ENCODE peak calls at places on chromosomes 12 and 14, in ten cellular contexts. W is T-helper 2 cell; B is stimulated activated CD8-positive, alpha-beta memory T cell treated with anti-CD3 and anti-CD28 coated beads, Interleukin-15, amount 100 ng/mL, for 1 hour; R is NCI-H446 treated with DMSO at 0.1 percent for 48 hours; X is EH; I is dermis microvascular lymphatic vessel endothelial cell; Q is stimulated activated CD4-positive, alpha-beta T cell treated with anti-CD3 and anti-CD28 coated beads, Interleukin-1b, Interleukin-23, amount 100 ng/mL, for 24 hours; C is HT1080; D is germinal center; O is thyroid gland. K is an unnamed sample.

GRCh38 chr12:68746572-68747180 is 700 bp downstream of the SLC35E3 start:
- DNase-seq in W (no peak), B (no peak), R (peak; percentile 7), X (peak; percentile 82), I (no peak), Q (peak; percentile 2), C (peak; percentile 79), D (peak; percentile 16), O (peak; percentile 58), K (peak; percentile 11)

GRCh38 chr14:100618763-100619320 is 31.6 kb upstream of the BEGAIN start:
- DNase-seq in W (no peak), B (no peak), R (no peak), X (no peak), I (no peak), Q (no peak), C (no peak), D (no peak), O (no peak), K (no peak)

GRCh38 chr14:38208825-38209562 is 1.3 kb downstream of the SSTR1 start:
- DNase-seq in W (no peak), B (no peak), R (no peak), X (peak; percentile 89), I (no peak), Q (no peak), C (no peak), D (peak; percentile 13), O (peak; percentile 4), K (no peak)

GRCh38 chr12:128976120-128976519 is 122.8 kb downstream of the GLT1D1 start:
- DNase-seq in W (no peak), B (no peak), R (no peak), X (no peak), I (no peak), Q (no peak), C (no peak), D (no peak), O (peak; percentile 24), K (no peak)

GRCh38 chr14:73786632-73786941 is 65.0 kb upstream of the PTGR2 start:
- DNase-seq in W (no peak), B (no peak), R (no peak), X (peak; percentile 44), I (no peak), Q (peak; percentile 12), C (peak; percentile 38), D (no peak), O (peak; percentile 51), K (no peak)

GRCh38 chr14:32560213-32560857 is 231.2 kb downstream of the AKAP6 start:
- DNase-seq in W (no peak), B (no peak), R (peak; percentile 54), X (peak; percentile 85), I (peak; percentile 72), Q (no peak), C (peak; percentile 61), D (peak; percentile 14), O (peak; percentile 43), K (peak; percentile 80)

GRCh38 chr14:73770977-73771847 is 57.0 kb upstream of the PNMA1 start:
- DNase-seq in W (no peak), B (no peak), R (no peak), X (no peak), I (no peak), Q (no peak), C (no peak), D (no peak), O (peak; percentile 68), K (no peak)

GRCh38 chr12:25463005-25463404 is 90.1 kb downstream of the LMNTD1 start:
- DNase-seq in W (no peak), B (no peak), R (no peak), X (no peak), I (no peak), Q (no peak), C (no peak), D (no peak), O (no peak), K (no peak)

GRCh38 chr14:76292561-76292960 is 83.4 kb upstream of the ESRRB start:
- DNase-seq in W (no peak), B (no peak), R (no peak), X (no peak), I (no peak), Q (no peak), C (no peak), D (no peak), O (no peak), K (no peak)

GRCh38 chr14:56099081-56099797 is 19.0 kb upstream of the PELI2 start:
- DNase-seq in W (no peak), B (no peak), R (no peak), X (peak; percentile 24), I (no peak), Q (no peak), C (no peak), D (no peak), O (no peak), K (no peak)

GRCh38 chr12:65929641-65930040 is 105.4 kb downstream of the HMGA2 start:
- DNase-seq in W (no peak), B (no peak), R (no peak), X (no peak), I (no peak), Q (no peak), C (no peak), D (no peak), O (no peak), K (no peak)

GRCh38 chr12:57722716-57723629 is 15.6 kb downstream of the AGAP2 start:
- DNase-seq in W (no peak), B (no peak), R (no peak), X (no peak), I (no peak), Q (no peak), C (no peak), D (no peak), O (no peak), K (peak; percentile 30)

GRCh38 chr12:7695159-7695930 is at the start of gene GDF3:
- DNase-seq in W (no peak), B (no peak), R (no peak), X (peak; percentile 1), I (no peak), Q (no peak), C (peak; percentile 15), D (no peak), O (peak; percentile 37), K (no peak)

GRCh38 chr14:105059917-105060565 is 5.2 kb downstream of the GPR132 start:
- DNase-seq in W (no peak), B (no peak), R (no peak), X (no peak), I (no peak), Q (no peak), C (no peak), D (no peak), O (no peak), K (no peak)

GRCh38 chr12:62758216-62758615 is 176.7 kb downstream of the PPM1H start:
- DNase-seq in W (no peak), B (no peak), R (no peak), X (peak; percentile 92), I (no peak), Q (no peak), C (peak; percentile 13), D (no peak), O (no peak), K (no peak)